ENCODE peak calls at places on chromosomes 16 and 17, in nine cellular contexts. X is heart right ventricle; M is effector memory CD4-positive, alpha-beta T cell; Y is hepatocyte; E is pancreas; P is SJSA1; C is A673; S is H9; F is iPS DF 6.9. J is an unnamed sample.

GRCh38 chr17:725746-726145 is 6.7 kb upstream of the TLCD3A start:
- DNase-seq in E (no peak), F (no peak), C (no peak), Y (no peak), X (no peak), P (no peak), M (no peak), S (no peak), J (no peak)

GRCh38 chr16:89422527-89422904 is 67.8 kb downstream of the ANKRD11 start:
- DNase-seq in S (no peak), Y (no peak), F (no peak), P (peak), X (peak), E (no peak), M (no peak), C (no peak), J (no peak)

GRCh38 chr16:86626284-86626683 is 47.9 kb downstream of the FOXL1 start:
- DNase-seq in F (no peak), P (no peak), Y (no peak), E (no peak), M (no peak), C (no peak), S (no peak), X (no peak), J (no peak)

GRCh38 chr17:43871947-43872690 is 25.1 kb downstream of the CD300LG start:
- DNase-seq in F (no peak), S (no peak), X (no peak), P (no peak), M (no peak), C (no peak), E (no peak), Y (no peak), J (no peak)

GRCh38 chr16:74999208-74999682 is 421 bp downstream of the ZNRF1 start:
- DNase-seq in M (peak), E (peak), S (no peak), Y (no peak), F (no peak), X (peak), P (peak), C (peak), J (no peak)

GRCh38 chr16:11542069-11542775 is 44.5 kb downstream of the LITAF start:
- DNase-seq in Y (no peak), F (no peak), P (no peak), X (no peak), E (no peak), M (no peak), C (no peak), S (no peak), J (no peak)

GRCh38 chr16:67233596-67233995 is 6.7 kb downstream of the TMEM208 start:
- DNase-seq in P (no peak), F (no peak), S (no peak), M (no peak), E (no peak), X (no peak), Y (no peak), C (no peak), J (no peak)

GRCh38 chr17:65814418-65814817 is 253.0 kb upstream of the AXIN2 start:
- DNase-seq in P (no peak), C (no peak), E (no peak), Y (no peak), M (no peak), X (no peak), S (no peak), F (no peak), J (no peak)

GRCh38 chr16:17070882-17071592 is 399.7 kb downstream of the XYLT1 start:
- DNase-seq in P (no peak), M (peak), F (no peak), E (peak), X (no peak), Y (peak), C (peak), S (peak), J (peak)

GRCh38 chr16:1381655-1382406 is 30.1 kb downstream of the GNPTG start:
- DNase-seq in P (no peak), Y (no peak), F (no peak), X (no peak), M (no peak), C (no peak), S (no peak), E (no peak), J (no peak)

GRCh38 chr17:44502598-44503079 is 567 bp downstream of the GPATCH8 start:
- DNase-seq in X (no peak), F (no peak), P (no peak), C (no peak), Y (peak), M (no peak), E (no peak), S (no peak), J (no peak)

GRCh38 chr17:82414548-82415281 is 3.4 kb upstream of the HEXD start:
- DNase-seq in M (peak), Y (peak), F (peak), P (peak), X (peak), C (peak), S (peak), E (peak), J (no peak)

GRCh38 chr16:887846-888245 is 82.9 kb downstream of the LMF1 start:
- DNase-seq in E (no peak), X (no peak), P (no peak), F (no peak), S (no peak), C (no peak), Y (no peak), M (no peak), J (no peak)

GRCh38 chr17:17698869-17699351 is 17.7 kb downstream of the RAI1 start:
- DNase-seq in F (no peak), M (no peak), E (no peak), C (peak), S (peak), X (no peak), Y (no peak), P (no peak), J (no peak)

GRCh38 chr16:82859638-82860037 is 232.9 kb downstream of the CDH13 start:
- DNase-seq in X (no peak), P (no peak), C (peak), E (no peak), Y (no peak), S (no peak), M (no peak), F (no peak), J (no peak)

GRCh38 chr17:72930031-72930430 is 162.5 kb downstream of the SLC39A11 start:
- DNase-seq in P (no peak), X (no peak), F (no peak), Y (no peak), M (no peak), S (no peak), E (no peak), C (no peak), J (no peak)

GRCh38 chr17:59505610-59506276 is 59.7 kb upstream of the DHX40 start:
- DNase-seq in Y (peak), C (no peak), X (no peak), P (no peak), F (no peak), M (no peak), S (no peak), E (no peak), J (peak)

GRCh38 chr17:14779236-14779635 is 478.4 kb downstream of the HS3ST3B1 start:
- DNase-seq in S (no peak), C (no peak), P (no peak), M (no peak), F (no peak), Y (no peak), E (no peak), X (no peak), J (peak)

GRCh38 chr17:56636276-56636675 is 42.8 kb downstream of the NOG start:
- DNase-seq in E (no peak), M (no peak), C (no peak), S (no peak), F (no peak), X (no peak), Y (no peak), P (no peak), J (no peak)

GRCh38 chr17:681738-682137 is 32.9 kb downstream of the VPS53 start:
- DNase-seq in F (no peak), Y (no peak), C (peak), X (no peak), M (no peak), E (no peak), P (peak), S (no peak), J (no peak)

GRCh38 chr16:17225551-17225950 is 245.2 kb downstream of the XYLT1 start:
- DNase-seq in Y (no peak), P (no peak), C (no peak), E (no peak), S (no peak), X (no peak), F (no peak), M (no peak), J (no peak)

GRCh38 chr16:1108299-1109252 is 12.5 kb upstream of the C1QTNF8 start:
- DNase-seq in E (peak), S (no peak), C (no peak), M (no peak), X (no peak), P (no peak), Y (no peak), F (no peak), J (no peak)

GRCh38 chr17:82922646-82923045 is 82.8 kb upstream of the ZNF750 start:
- DNase-seq in X (no peak), C (no peak), M (no peak), F (no peak), S (no peak), P (no peak), Y (no peak), E (peak), J (no peak)

DNA sequence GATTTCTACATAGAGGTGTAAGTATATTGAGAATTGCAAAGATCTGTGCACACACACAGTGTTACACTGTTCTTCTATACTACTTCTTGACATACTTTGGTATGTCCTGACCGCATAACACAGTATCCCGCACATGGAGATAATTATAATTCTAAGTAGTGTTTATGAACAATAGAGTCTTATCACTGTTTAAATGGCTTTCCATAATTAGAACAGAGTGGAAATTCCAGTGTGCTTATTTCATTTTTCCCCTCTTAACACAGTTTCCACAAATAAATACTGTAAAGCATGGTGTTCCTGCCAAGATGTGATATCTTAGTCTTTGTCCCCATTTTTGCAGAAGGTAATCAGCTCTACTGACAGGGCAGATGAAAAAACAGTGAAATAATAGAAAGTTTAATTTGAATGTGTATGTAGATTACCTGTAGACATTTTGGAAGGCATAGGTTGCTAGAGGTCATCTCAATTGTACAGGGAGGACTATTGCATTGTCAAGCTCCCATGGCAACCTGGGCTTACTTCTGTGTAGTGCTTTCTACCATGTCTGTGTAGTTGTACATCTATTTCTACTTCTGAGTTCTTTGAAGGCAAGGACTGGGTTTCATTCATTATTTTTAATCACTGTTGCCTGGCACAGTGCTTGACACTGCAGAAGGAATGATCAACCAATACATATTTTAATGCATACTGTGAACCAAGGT is 10.1 kb upstream of the KRT28 start:
- DNase-seq in P (peak), C (no peak), E (no peak), X (no peak), Y (no peak), F (no peak), M (no peak), S (no peak), J (no peak)
- H3K27ac ChIP-seq in P (peak), C (no peak), E (no peak), X (peak), Y (no peak), F (no peak), M (no peak), S (no peak), J (peak)

DNA sequence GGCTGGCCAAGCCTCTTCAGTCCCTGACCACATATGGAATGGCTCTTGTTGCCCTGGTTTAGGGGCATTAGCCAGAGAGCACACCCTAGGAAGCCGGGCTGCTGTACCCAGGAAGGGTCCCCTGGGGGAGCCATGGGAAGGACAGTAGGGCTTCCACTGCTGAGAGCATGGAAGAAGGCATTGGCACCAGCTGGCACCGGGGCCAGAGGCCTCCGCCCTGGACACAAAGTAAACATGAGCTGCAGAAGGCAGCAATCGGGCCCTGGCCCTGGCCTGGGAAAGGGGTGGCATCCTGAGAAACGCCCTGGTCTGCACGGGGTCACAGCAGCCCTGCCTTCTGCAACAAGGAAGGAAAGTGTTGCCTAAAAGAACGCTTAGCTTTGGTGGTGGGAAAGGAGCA is 49.4 kb downstream of the VAC14 start:
- DNase-seq in E (no peak), Y (no peak), F (no peak), X (no peak), C (no peak), P (no peak), S (no peak), M (no peak), J (no peak)
- H3K27ac ChIP-seq in E (no peak), Y (no peak), F (no peak), X (peak), C (no peak), P (no peak), S (no peak), M (no peak), J (no peak)

GRCh38 chr17:41521574-41522261 is 3.0 kb upstream of the KRT15 start:
- DNase-seq in C (peak), P (peak), M (no peak), F (no peak), Y (peak), X (no peak), E (peak), S (peak), J (peak)
- H3K27ac ChIP-seq in C (no peak), P (peak), M (no peak), F (no peak), Y (peak), X (no peak), E (peak), S (no peak), J (peak)

GRCh38 chr16:72809446-72809845 is 238.5 kb downstream of the ZFHX3 start:
- DNase-seq in X (no peak), C (no peak), E (no peak), M (no peak), P (no peak), F (no peak), Y (no peak), S (no peak), J (no peak)

GRCh38 chr16:72810480-72810879 is 237.4 kb downstream of the ZFHX3 start:
- DNase-seq in X (no peak), Y (no peak), M (no peak), S (no peak), P (no peak), E (no peak), C (no peak), F (no peak), J (no peak)

GRCh38 chr16:72812651-72813050 is 235.3 kb downstream of the ZFHX3 start:
- DNase-seq in C (no peak), F (no peak), S (no peak), M (no peak), P (no peak), E (no peak), X (no peak), Y (no peak), J (no peak)

GRCh38 chr16:72811867-72812266 is 236.1 kb downstream of the ZFHX3 start:
- DNase-seq in Y (no peak), E (no peak), X (peak), P (no peak), S (no peak), F (no peak), M (no peak), C (no peak), J (no peak)

GRCh38 chr16:72811188-72811720 is 236.7 kb downstream of the ZFHX3 start:
- DNase-seq in F (no peak), P (no peak), C (no peak), X (no peak), Y (no peak), E (no peak), M (no peak), S (no peak), J (no peak)
- H3K27ac ChIP-seq in F (no peak), P (no peak), C (no peak), X (no peak), Y (no peak), E (no peak), M (no peak), S (no peak), J (no peak)

GRCh38 chr17:58348038-58348437 is 4.0 kb downstream of the SUPT4H1 start:
- DNase-seq in E (no peak), X (no peak), S (no peak), F (no peak), P (no peak), C (no peak), M (no peak), Y (no peak), J (no peak)

GRCh38 chr17:58344791-58345157 is 7.2 kb downstream of the SUPT4H1 start:
- DNase-seq in P (no peak), C (no peak), Y (no peak), S (no peak), M (peak), F (no peak), E (no peak), X (no peak), J (no peak)

GRCh38 chr17:58344047-58344790 is 7.8 kb downstream of the SUPT4H1 start:
- DNase-seq in Y (no peak), X (no peak), C (no peak), E (no peak), F (no peak), M (peak), S (no peak), P (no peak), J (no peak)

GRCh38 chr17:58343131-58343530 is 8.9 kb downstream of the SUPT4H1 start:
- DNase-seq in X (no peak), Y (no peak), P (no peak), S (no peak), C (no peak), F (no peak), M (no peak), E (no peak), J (no peak)

DNA sequence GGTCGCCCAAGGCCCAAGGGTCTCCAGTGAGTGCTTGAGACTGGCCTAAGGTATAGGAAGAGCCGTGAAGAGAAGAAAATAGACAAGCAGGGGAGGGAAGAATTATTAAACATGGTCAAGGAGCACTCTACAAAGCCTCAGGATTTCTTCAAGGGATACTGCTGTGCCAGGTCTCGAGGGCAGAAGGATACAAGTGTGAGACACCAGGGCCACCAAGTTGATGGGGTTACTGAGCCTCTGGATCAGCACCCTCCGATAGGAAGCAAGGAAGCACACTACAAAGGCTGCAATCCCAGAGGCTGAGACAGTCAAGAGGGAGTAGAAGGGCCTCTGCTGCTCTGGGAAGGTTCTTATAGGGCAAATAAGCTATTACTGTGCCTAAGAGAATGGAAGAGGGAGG is 6.5 kb downstream of the SUPT4H1 start:
- DNase-seq in P (no peak), C (no peak), Y (no peak), S (no peak), E (no peak), F (no peak), X (no peak), M (no peak), J (no peak)
- H3K27ac ChIP-seq in P (no peak), C (no peak), Y (no peak), S (no peak), E (no peak), F (no peak), X (no peak), M (peak), J (no peak)